ENCODE peak calls at places on chromosome 17, in seven cellular contexts. One of them, this sample, is unnamed.

GRCh38 chr17:18037482-18037881 is 1.5 kb downstream of the ATPAF2 start:
- DNase-seq in activated B cell treated with CpG ODN at 0.5 μM for 24 hours: no peak
- DNase-seq in fibroblast of pulmonary artery: no peak
- DNase-seq in GM23248: no peak
- DNase-seq in GM04503: no peak
- DNase-seq in EL: no peak
- DNase-seq in NCI-H524: no peak
- DNase-seq in this sample: no peak

GRCh38 chr17:6681176-6681575 is 29.6 kb downstream of the C17orf100 start:
- DNase-seq in GM23248: no peak
- DNase-seq in EL: no peak
- DNase-seq in NCI-H524: no peak
- DNase-seq in GM04503: no peak
- DNase-seq in activated B cell treated with CpG ODN at 0.5 μM for 24 hours: no peak
- DNase-seq in fibroblast of pulmonary artery: no peak
- DNase-seq in this sample: no peak

GRCh38 chr17:29176500-29177351 is 3.5 kb downstream of the MYO18A start:
- DNase-seq in GM23248: peak
- DNase-seq in activated B cell treated with CpG ODN at 0.5 μM for 24 hours: peak
- DNase-seq in GM04503: no peak
- DNase-seq in NCI-H524: peak
- DNase-seq in fibroblast of pulmonary artery: peak
- DNase-seq in EL: peak
- DNase-seq in this sample: no peak

GRCh38 chr17:60601443-60602384 is 1.7 kb downstream of the PPM1D start:
- DNase-seq in GM04503: peak
- DNase-seq in fibroblast of pulmonary artery: peak
- DNase-seq in activated B cell treated with CpG ODN at 0.5 μM for 24 hours: no peak
- DNase-seq in NCI-H524: peak
- DNase-seq in EL: peak
- DNase-seq in GM23248: peak
- DNase-seq in this sample: peak

GRCh38 chr17:3039748-3040147 is 23.7 kb downstream of the OR1D5 start:
- DNase-seq in activated B cell treated with CpG ODN at 0.5 μM for 24 hours: no peak
- DNase-seq in EL: no peak
- DNase-seq in GM23248: no peak
- DNase-seq in NCI-H524: no peak
- DNase-seq in fibroblast of pulmonary artery: peak
- DNase-seq in GM04503: no peak
- DNase-seq in this sample: no peak

GRCh38 chr17:68176770-68177169 is 71.1 kb upstream of the AMZ2 start:
- DNase-seq in GM04503: no peak
- DNase-seq in EL: no peak
- DNase-seq in GM23248: no peak
- DNase-seq in fibroblast of pulmonary artery: no peak
- DNase-seq in activated B cell treated with CpG ODN at 0.5 μM for 24 hours: no peak
- DNase-seq in NCI-H524: peak
- DNase-seq in this sample: no peak

GRCh38 chr17:10041916-10042588 is 137.0 kb upstream of the RCVRN start:
- DNase-seq in GM04503: no peak
- DNase-seq in activated B cell treated with CpG ODN at 0.5 μM for 24 hours: no peak
- DNase-seq in fibroblast of pulmonary artery: no peak
- DNase-seq in EL: no peak
- DNase-seq in NCI-H524: no peak
- DNase-seq in GM23248: peak
- DNase-seq in this sample: peak

GRCh38 chr17:50206604-50207293 is 5.3 kb upstream of the COL1A1 start:
- DNase-seq in EL: peak
- DNase-seq in activated B cell treated with CpG ODN at 0.5 μM for 24 hours: no peak
- DNase-seq in GM23248: peak
- DNase-seq in fibroblast of pulmonary artery: peak
- DNase-seq in GM04503: no peak
- DNase-seq in NCI-H524: peak
- DNase-seq in this sample: peak

GRCh38 chr17:57980522-57980921 is 7.5 kb downstream of the VEZF1 start:
- DNase-seq in GM04503: no peak
- DNase-seq in NCI-H524: peak
- DNase-seq in fibroblast of pulmonary artery: no peak
- DNase-seq in GM23248: no peak
- DNase-seq in EL: no peak
- DNase-seq in activated B cell treated with CpG ODN at 0.5 μM for 24 hours: no peak
- DNase-seq in this sample: no peak

GRCh38 chr17:77409282-77410161 is 268.8 kb downstream of the SEC14L1 start:
- DNase-seq in fibroblast of pulmonary artery: peak
- DNase-seq in GM23248: peak
- DNase-seq in NCI-H524: peak
- DNase-seq in activated B cell treated with CpG ODN at 0.5 μM for 24 hours: no peak
- DNase-seq in GM04503: no peak
- DNase-seq in EL: peak
- DNase-seq in this sample: peak

GRCh38 chr17:35083071-35083470 is 19.6 kb upstream of the RFFL start:
- DNase-seq in GM23248: no peak
- DNase-seq in activated B cell treated with CpG ODN at 0.5 μM for 24 hours: no peak
- DNase-seq in EL: no peak
- DNase-seq in GM04503: no peak
- DNase-seq in fibroblast of pulmonary artery: no peak
- DNase-seq in NCI-H524: no peak
- DNase-seq in this sample: no peak

GRCh38 chr17:73667184-73667959 is 23.1 kb upstream of the SDK2 start:
- DNase-seq in NCI-H524: no peak
- DNase-seq in fibroblast of pulmonary artery: no peak
- DNase-seq in EL: no peak
- DNase-seq in GM04503: no peak
- DNase-seq in activated B cell treated with CpG ODN at 0.5 μM for 24 hours: no peak
- DNase-seq in GM23248: no peak
- DNase-seq in this sample: no peak

GRCh38 chr17:82611140-82612058 is 36.8 kb downstream of the WDR45B start:
- DNase-seq in GM04503: no peak
- DNase-seq in activated B cell treated with CpG ODN at 0.5 μM for 24 hours: no peak
- DNase-seq in GM23248: no peak
- DNase-seq in NCI-H524: peak
- DNase-seq in fibroblast of pulmonary artery: peak
- DNase-seq in EL: no peak
- DNase-seq in this sample: peak

GRCh38 chr17:63082273-63082861 is 116.3 kb downstream of the TANC2 start:
- DNase-seq in GM04503: no peak
- DNase-seq in fibroblast of pulmonary artery: peak
- DNase-seq in NCI-H524: peak
- DNase-seq in activated B cell treated with CpG ODN at 0.5 μM for 24 hours: no peak
- DNase-seq in GM23248: peak
- DNase-seq in EL: peak
- DNase-seq in this sample: peak

GRCh38 chr17:67324330-67324729 is 42.0 kb downstream of the PSMD12 start:
- DNase-seq in NCI-H524: peak
- DNase-seq in GM04503: no peak
- DNase-seq in activated B cell treated with CpG ODN at 0.5 μM for 24 hours: no peak
- DNase-seq in fibroblast of pulmonary artery: no peak
- DNase-seq in EL: no peak
- DNase-seq in GM23248: no peak
- DNase-seq in this sample: no peak

GRCh38 chr17:63701477-63702222 is 1.7 kb upstream of the LIMD2 start:
- DNase-seq in fibroblast of pulmonary artery: no peak
- DNase-seq in activated B cell treated with CpG ODN at 0.5 μM for 24 hours: peak
- DNase-seq in GM04503: no peak
- DNase-seq in EL: no peak
- DNase-seq in GM23248: no peak
- DNase-seq in NCI-H524: no peak
- DNase-seq in this sample: no peak

GRCh38 chr17:65856865-65857264 is 295.4 kb upstream of the AXIN2 start:
- DNase-seq in fibroblast of pulmonary artery: peak
- DNase-seq in NCI-H524: no peak
- DNase-seq in activated B cell treated with CpG ODN at 0.5 μM for 24 hours: no peak
- DNase-seq in GM23248: peak
- DNase-seq in GM04503: no peak
- DNase-seq in EL: peak
- DNase-seq in this sample: peak

GRCh38 chr17:57782642-57783337 is 37.7 kb upstream of the CCDC182 start:
- DNase-seq in GM23248: no peak
- DNase-seq in activated B cell treated with CpG ODN at 0.5 μM for 24 hours: no peak
- DNase-seq in NCI-H524: peak
- DNase-seq in EL: no peak
- DNase-seq in fibroblast of pulmonary artery: no peak
- DNase-seq in GM04503: no peak
- DNase-seq in this sample: no peak

GRCh38 chr17:78324391-78325075 is 35.3 kb downstream of the SOCS3 start:
- DNase-seq in activated B cell treated with CpG ODN at 0.5 μM for 24 hours: no peak
- DNase-seq in fibroblast of pulmonary artery: peak
- DNase-seq in GM23248: peak
- DNase-seq in GM04503: peak
- DNase-seq in NCI-H524: peak
- DNase-seq in EL: peak
- DNase-seq in this sample: peak

GRCh38 chr17:32943647-32944191 is 15.8 kb downstream of the TMEM98 start:
- DNase-seq in fibroblast of pulmonary artery: peak
- DNase-seq in GM23248: peak
- DNase-seq in activated B cell treated with CpG ODN at 0.5 μM for 24 hours: no peak
- DNase-seq in NCI-H524: no peak
- DNase-seq in GM04503: peak
- DNase-seq in EL: peak
- DNase-seq in this sample: peak

GRCh38 chr17:43598359-43599045 is 52.4 kb upstream of the ETV4 start:
- DNase-seq in fibroblast of pulmonary artery: no peak
- DNase-seq in activated B cell treated with CpG ODN at 0.5 μM for 24 hours: no peak
- DNase-seq in NCI-H524: no peak
- DNase-seq in GM23248: no peak
- DNase-seq in GM04503: no peak
- DNase-seq in EL: no peak
- DNase-seq in this sample: no peak

GRCh38 chr17:59533694-59534093 is 31.7 kb upstream of the DHX40 start:
- DNase-seq in fibroblast of pulmonary artery: no peak
- DNase-seq in EL: no peak
- DNase-seq in GM04503: no peak
- DNase-seq in NCI-H524: no peak
- DNase-seq in GM23248: no peak
- DNase-seq in activated B cell treated with CpG ODN at 0.5 μM for 24 hours: no peak
- DNase-seq in this sample: no peak

GRCh38 chr17:82255573-82255972 is 17.9 kb downstream of the CSNK1D start:
- DNase-seq in activated B cell treated with CpG ODN at 0.5 μM for 24 hours: no peak
- DNase-seq in fibroblast of pulmonary artery: no peak
- DNase-seq in GM04503: no peak
- DNase-seq in NCI-H524: no peak
- DNase-seq in GM23248: no peak
- DNase-seq in EL: no peak
- DNase-seq in this sample: no peak

GRCh38 chr17:18017958-18018357 is 21.0 kb downstream of the ATPAF2 start:
- DNase-seq in GM04503: no peak
- DNase-seq in GM23248: no peak
- DNase-seq in fibroblast of pulmonary artery: peak
- DNase-seq in NCI-H524: no peak
- DNase-seq in EL: no peak
- DNase-seq in activated B cell treated with CpG ODN at 0.5 μM for 24 hours: no peak
- DNase-seq in this sample: no peak

GRCh38 chr17:57422574-57423164 is 166.3 kb downstream of the MSI2 start:
- DNase-seq in GM04503: no peak
- DNase-seq in NCI-H524: no peak
- DNase-seq in activated B cell treated with CpG ODN at 0.5 μM for 24 hours: no peak
- DNase-seq in EL: peak
- DNase-seq in fibroblast of pulmonary artery: peak
- DNase-seq in GM23248: peak
- DNase-seq in this sample: peak

GRCh38 chr17:59893617-59894100 is 738 bp downstream of the RPS6KB1 start:
- DNase-seq in GM04503: no peak
- DNase-seq in EL: peak
- DNase-seq in activated B cell treated with CpG ODN at 0.5 μM for 24 hours: no peak
- DNase-seq in GM23248: peak
- DNase-seq in NCI-H524: peak
- DNase-seq in fibroblast of pulmonary artery: peak
- DNase-seq in this sample: peak

GRCh38 chr17:28381141-28381825 is 9.8 kb downstream of the SARM1 start:
- DNase-seq in EL: no peak
- DNase-seq in GM23248: no peak
- DNase-seq in activated B cell treated with CpG ODN at 0.5 μM for 24 hours: no peak
- DNase-seq in GM04503: no peak
- DNase-seq in fibroblast of pulmonary artery: no peak
- DNase-seq in NCI-H524: no peak
- DNase-seq in this sample: no peak

GRCh38 chr17:44170135-44170498 is 387 bp upstream of the ASB16 start:
- DNase-seq in GM23248: no peak
- DNase-seq in NCI-H524: no peak
- DNase-seq in activated B cell treated with CpG ODN at 0.5 μM for 24 hours: no peak
- DNase-seq in EL: no peak
- DNase-seq in fibroblast of pulmonary artery: no peak
- DNase-seq in GM04503: no peak
- DNase-seq in this sample: no peak

GRCh38 chr17:56497132-56497531 is 96.4 kb upstream of the NOG start:
- DNase-seq in fibroblast of pulmonary artery: no peak
- DNase-seq in GM04503: no peak
- DNase-seq in GM23248: no peak
- DNase-seq in EL: no peak
- DNase-seq in NCI-H524: no peak
- DNase-seq in activated B cell treated with CpG ODN at 0.5 μM for 24 hours: no peak
- DNase-seq in this sample: no peak

GRCh38 chr17:38463451-38463858 is 35.2 kb downstream of the ARHGAP23 start:
- DNase-seq in activated B cell treated with CpG ODN at 0.5 μM for 24 hours: no peak
- DNase-seq in GM04503: no peak
- DNase-seq in EL: no peak
- DNase-seq in NCI-H524: no peak
- DNase-seq in GM23248: peak
- DNase-seq in fibroblast of pulmonary artery: no peak
- DNase-seq in this sample: no peak

GRCh38 chr17:30921544-30922196 is at the start of gene ADAP2:
- DNase-seq in GM23248: peak
- DNase-seq in fibroblast of pulmonary artery: no peak
- DNase-seq in GM04503: no peak
- DNase-seq in activated B cell treated with CpG ODN at 0.5 μM for 24 hours: peak
- DNase-seq in EL: no peak
- DNase-seq in NCI-H524: peak
- DNase-seq in this sample: no peak

GRCh38 chr17:35612924-35613521 is 25.9 kb downstream of the AP2B1 start:
- DNase-seq in activated B cell treated with CpG ODN at 0.5 μM for 24 hours: no peak
- DNase-seq in EL: peak
- DNase-seq in NCI-H524: peak
- DNase-seq in GM23248: peak
- DNase-seq in GM04503: no peak
- DNase-seq in fibroblast of pulmonary artery: peak
- DNase-seq in this sample: peak

GRCh38 chr17:40548982-40549680 is 16.1 kb downstream of the CCR7 start:
- DNase-seq in GM23248: peak
- DNase-seq in EL: peak
- DNase-seq in activated B cell treated with CpG ODN at 0.5 μM for 24 hours: peak
- DNase-seq in NCI-H524: no peak
- DNase-seq in GM04503: peak
- DNase-seq in fibroblast of pulmonary artery: peak
- DNase-seq in this sample: peak

GRCh38 chr17:57988301-57989010 is 402 bp upstream of the VEZF1 start:
- DNase-seq in activated B cell treated with CpG ODN at 0.5 μM for 24 hours: peak
- DNase-seq in GM04503: peak
- DNase-seq in NCI-H524: peak
- DNase-seq in EL: peak
- DNase-seq in GM23248: peak
- DNase-seq in fibroblast of pulmonary artery: peak
- DNase-seq in this sample: peak

GRCh38 chr17:40025991-40026815 is 11.0 kb downstream of the CSF3 start:
- DNase-seq in EL: no peak
- DNase-seq in activated B cell treated with CpG ODN at 0.5 μM for 24 hours: no peak
- DNase-seq in NCI-H524: no peak
- DNase-seq in GM23248: no peak
- DNase-seq in fibroblast of pulmonary artery: peak
- DNase-seq in GM04503: no peak
- DNase-seq in this sample: no peak

GRCh38 chr17:42526031-42526444 is 10.0 kb upstream of the NAGLU start:
- DNase-seq in fibroblast of pulmonary artery: peak
- DNase-seq in GM04503: no peak
- DNase-seq in GM23248: peak
- DNase-seq in activated B cell treated with CpG ODN at 0.5 μM for 24 hours: no peak
- DNase-seq in EL: peak
- DNase-seq in NCI-H524: no peak
- DNase-seq in this sample: peak

GRCh38 chr17:36463916-36464764 is 22.3 kb upstream of the ZNHIT3 start:
- DNase-seq in fibroblast of pulmonary artery: peak
- DNase-seq in GM23248: peak
- DNase-seq in EL: peak
- DNase-seq in GM04503: peak
- DNase-seq in activated B cell treated with CpG ODN at 0.5 μM for 24 hours: peak
- DNase-seq in NCI-H524: peak
- DNase-seq in this sample: peak

This sample was measured in AG10803.